ENCODE peak calls at places on chromosomes 5 and 9, in four cellular contexts. One of them, this sample, is unnamed.
A peak's percentile ranks its signal among the peaks of the same experiment; 100 is the strongest.

GRCh38 chr5:25604682-25605081 is 959.9 kb upstream of the CDH10 start:
- DNase-seq in endothelial cell of umbilical vein: no peak
- DNase-seq in foreskin fibroblast: no peak
- DNase-seq in GM23338: no peak
- DNase-seq in this sample: no peak

GRCh38 chr9:21993893-21994525 is at the start of gene CDKN2A:
- DNase-seq in endothelial cell of umbilical vein: peak; percentile 26
- DNase-seq in foreskin fibroblast: peak; percentile 75
- DNase-seq in GM23338: peak; percentile 72
- DNase-seq in this sample: peak; percentile 93

GRCh38 chr9:110579763-110580255 is 268 bp upstream of the SVEP1 start:
- DNase-seq in endothelial cell of umbilical vein: no peak
- DNase-seq in foreskin fibroblast: peak; percentile 95
- DNase-seq in GM23338: peak; percentile 60
- DNase-seq in this sample: no peak

GRCh38 chr5:68126871-68127270 is 88.7 kb upstream of the PIK3R1 start:
- DNase-seq in endothelial cell of umbilical vein: no peak
- DNase-seq in foreskin fibroblast: peak; percentile 31
- DNase-seq in GM23338: no peak
- DNase-seq in this sample: no peak

GRCh38 chr5:116068028-116068632 is 16.7 kb upstream of the COMMD10 start:
- DNase-seq in endothelial cell of umbilical vein: peak; percentile 61
- DNase-seq in foreskin fibroblast: peak; percentile 84
- DNase-seq in GM23338: peak; percentile 79
- DNase-seq in this sample: peak; percentile 91

GRCh38 chr9:133961226-133962165 is 30.6 kb downstream of the VAV2 start:
- DNase-seq in endothelial cell of umbilical vein: no peak
- DNase-seq in foreskin fibroblast: no peak
- DNase-seq in GM23338: no peak
- DNase-seq in this sample: peak; percentile 83

GRCh38 chr5:107673106-107673367 is 2.3 kb upstream of the EFNA5 start:
- DNase-seq in endothelial cell of umbilical vein: no peak
- DNase-seq in foreskin fibroblast: no peak
- DNase-seq in GM23338: no peak
- DNase-seq in this sample: no peak

GRCh38 chr5:88248743-88249540 is 19.7 kb downstream of the TMEM161B start:
- DNase-seq in endothelial cell of umbilical vein: no peak
- DNase-seq in foreskin fibroblast: no peak
- DNase-seq in GM23338: no peak
- DNase-seq in this sample: no peak

GRCh38 chr9:101527066-101527465 is 6.6 kb upstream of the RNF20 start:
- DNase-seq in endothelial cell of umbilical vein: no peak
- DNase-seq in foreskin fibroblast: no peak
- DNase-seq in GM23338: no peak
- DNase-seq in this sample: no peak

GRCh38 chr9:124934290-124934689 is 6.6 kb downstream of the GOLGA1 start:
- DNase-seq in endothelial cell of umbilical vein: peak; percentile 78
- DNase-seq in foreskin fibroblast: peak; percentile 63
- DNase-seq in GM23338: no peak
- DNase-seq in this sample: peak; percentile 50

GRCh38 chr9:134995792-134996120 is 78.0 kb upstream of the FCN1 start:
- DNase-seq in endothelial cell of umbilical vein: no peak
- DNase-seq in foreskin fibroblast: peak; percentile 21
- DNase-seq in GM23338: no peak
- DNase-seq in this sample: no peak

GRCh38 chr9:10252174-10252573 is 360.6 kb downstream of the PTPRD start:
- DNase-seq in endothelial cell of umbilical vein: peak; percentile 22
- DNase-seq in foreskin fibroblast: no peak
- DNase-seq in GM23338: no peak
- DNase-seq in this sample: no peak

GRCh38 chr5:33994845-33995244 is 10.4 kb upstream of the SLC45A2 start:
- DNase-seq in endothelial cell of umbilical vein: no peak
- DNase-seq in foreskin fibroblast: peak; percentile 80
- DNase-seq in GM23338: no peak
- DNase-seq in this sample: no peak

GRCh38 chr5:72529383-72529782 is 22.2 kb upstream of the ZNF366 start:
- DNase-seq in endothelial cell of umbilical vein: no peak
- DNase-seq in foreskin fibroblast: no peak
- DNase-seq in GM23338: peak; percentile 20
- DNase-seq in this sample: no peak

GRCh38 chr9:92850898-92851297 is 26.9 kb downstream of the ZNF484 start:
- DNase-seq in endothelial cell of umbilical vein: no peak
- DNase-seq in foreskin fibroblast: no peak
- DNase-seq in GM23338: peak; percentile 31
- DNase-seq in this sample: peak; percentile 27

GRCh38 chr9:121939643-121940042 is 153.5 kb downstream of the TTLL11 start:
- DNase-seq in endothelial cell of umbilical vein: no peak
- DNase-seq in foreskin fibroblast: no peak
- DNase-seq in GM23338: peak; percentile 33
- DNase-seq in this sample: peak; percentile 65

GRCh38 chr9:127181315-127181580 is 58.8 kb upstream of the ANGPTL2 start:
- DNase-seq in endothelial cell of umbilical vein: no peak
- DNase-seq in foreskin fibroblast: no peak
- DNase-seq in GM23338: no peak
- DNase-seq in this sample: no peak

GRCh38 chr9:33942471-33943083 is 106.1 kb downstream of the UBAP2 start:
- DNase-seq in endothelial cell of umbilical vein: peak; percentile 71
- DNase-seq in foreskin fibroblast: peak; percentile 82
- DNase-seq in GM23338: no peak
- DNase-seq in this sample: no peak

GRCh38 chr5:90518666-90519065 is 10.7 kb downstream of the LYSMD3 start:
- DNase-seq in endothelial cell of umbilical vein: peak; percentile 39
- DNase-seq in foreskin fibroblast: peak; percentile 21
- DNase-seq in GM23338: no peak
- DNase-seq in this sample: no peak

GRCh38 chr9:8351431-8351830 is 551.9 kb upstream of the DMAC1 start:
- DNase-seq in endothelial cell of umbilical vein: no peak
- DNase-seq in foreskin fibroblast: no peak
- DNase-seq in GM23338: no peak
- DNase-seq in this sample: no peak

GRCh38 chr9:72983512-72984021 is 30.7 kb upstream of the ALDH1A1 start:
- DNase-seq in endothelial cell of umbilical vein: no peak
- DNase-seq in foreskin fibroblast: peak; percentile 48
- DNase-seq in GM23338: no peak
- DNase-seq in this sample: no peak

GRCh38 chr9:96460877-96461276 is 10.9 kb downstream of the HABP4 start:
- DNase-seq in endothelial cell of umbilical vein: no peak
- DNase-seq in foreskin fibroblast: peak; percentile 77
- DNase-seq in GM23338: no peak
- DNase-seq in this sample: no peak

GRCh38 chr9:83596899-83597504 is 25.9 kb upstream of the IDNK start:
- DNase-seq in endothelial cell of umbilical vein: peak; percentile 31
- DNase-seq in foreskin fibroblast: peak; percentile 53
- DNase-seq in GM23338: peak; percentile 84
- DNase-seq in this sample: peak; percentile 82

GRCh38 chr9:72274916-72275315 is 90.1 kb downstream of the ZFAND5 start:
- DNase-seq in endothelial cell of umbilical vein: no peak
- DNase-seq in foreskin fibroblast: no peak
- DNase-seq in GM23338: no peak
- DNase-seq in this sample: no peak

GRCh38 chr5:111680737-111681413 is 76.1 kb downstream of the NREP start:
- DNase-seq in endothelial cell of umbilical vein: peak; percentile 99
- DNase-seq in foreskin fibroblast: peak; percentile 98
- DNase-seq in GM23338: no peak
- DNase-seq in this sample: no peak

GRCh38 chr9:87884578-87885459 is 2.1 kb downstream of the SPATA31E1 start:
- DNase-seq in endothelial cell of umbilical vein: no peak
- DNase-seq in foreskin fibroblast: no peak
- DNase-seq in GM23338: no peak
- DNase-seq in this sample: no peak

GRCh38 chr5:177359860-177360259 is 2.1 kb downstream of the RGS14 start:
- DNase-seq in endothelial cell of umbilical vein: no peak
- DNase-seq in foreskin fibroblast: no peak
- DNase-seq in GM23338: no peak
- DNase-seq in this sample: no peak

GRCh38 chr9:91751922-91752321 is 198.1 kb downstream of the ROR2 start:
- DNase-seq in endothelial cell of umbilical vein: no peak
- DNase-seq in foreskin fibroblast: peak; percentile 57
- DNase-seq in GM23338: no peak
- DNase-seq in this sample: no peak

GRCh38 chr9:109416135-109416706 is 81.9 kb downstream of the PTPN3 start:
- DNase-seq in endothelial cell of umbilical vein: no peak
- DNase-seq in foreskin fibroblast: no peak
- DNase-seq in GM23338: no peak
- DNase-seq in this sample: no peak

GRCh38 chr9:134502261-134503211 is 139.1 kb upstream of the COL5A1 start:
- DNase-seq in endothelial cell of umbilical vein: peak; percentile 15
- DNase-seq in foreskin fibroblast: peak; percentile 99
- DNase-seq in GM23338: no peak
- DNase-seq in this sample: no peak

GRCh38 chr5:74199005-74199404 is 441.5 kb downstream of the ENC1 start:
- DNase-seq in endothelial cell of umbilical vein: no peak
- DNase-seq in foreskin fibroblast: peak; percentile 40
- DNase-seq in GM23338: no peak
- DNase-seq in this sample: no peak

GRCh38 chr9:75889977-75890540 is 414 bp upstream of the PCSK5 start:
- DNase-seq in endothelial cell of umbilical vein: no peak
- DNase-seq in foreskin fibroblast: peak; percentile 81
- DNase-seq in GM23338: peak; percentile 33
- DNase-seq in this sample: no peak

GRCh38 chr5:174503461-174504265 is 220.7 kb upstream of the MSX2 start:
- DNase-seq in endothelial cell of umbilical vein: peak; percentile 2
- DNase-seq in foreskin fibroblast: peak; percentile 77
- DNase-seq in GM23338: no peak
- DNase-seq in this sample: no peak

GRCh38 chr5:2666081-2666480 is 85.4 kb downstream of the IRX2 start:
- DNase-seq in endothelial cell of umbilical vein: no peak
- DNase-seq in foreskin fibroblast: no peak
- DNase-seq in GM23338: peak; percentile 20
- DNase-seq in this sample: no peak

DNA sequence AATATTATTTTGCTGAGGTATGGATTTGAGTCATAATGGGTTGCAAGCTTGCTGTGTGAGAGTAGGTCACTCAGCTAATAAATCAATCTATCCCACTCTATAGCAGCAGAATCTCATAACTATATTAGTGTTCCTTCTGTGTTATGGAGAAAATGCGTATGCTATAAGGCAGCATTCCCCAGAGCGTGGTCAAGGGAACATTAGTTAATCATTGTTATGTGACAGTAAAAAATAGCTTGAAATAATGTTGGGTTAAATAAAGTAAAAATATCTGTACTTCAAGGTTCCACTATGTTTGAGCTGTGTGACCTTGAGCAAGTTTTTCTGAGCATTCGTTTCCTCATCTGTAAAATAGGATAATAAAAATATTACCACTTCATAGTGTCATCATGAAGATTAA is 7.8 kb downstream of the TRIM32 start:
- DNase-seq in endothelial cell of umbilical vein: no peak
- DNase-seq in foreskin fibroblast: no peak
- DNase-seq in GM23338: no peak
- DNase-seq in this sample: no peak
- H3K4me3 ChIP-seq in endothelial cell of umbilical vein: no peak overlapping the region
- H3K4me3 ChIP-seq in foreskin fibroblast: no peak overlapping the region
- H3K4me3 ChIP-seq in GM23338: no peak overlapping the region
- H3K4me3 ChIP-seq in this sample: no peak overlapping the region

DNA sequence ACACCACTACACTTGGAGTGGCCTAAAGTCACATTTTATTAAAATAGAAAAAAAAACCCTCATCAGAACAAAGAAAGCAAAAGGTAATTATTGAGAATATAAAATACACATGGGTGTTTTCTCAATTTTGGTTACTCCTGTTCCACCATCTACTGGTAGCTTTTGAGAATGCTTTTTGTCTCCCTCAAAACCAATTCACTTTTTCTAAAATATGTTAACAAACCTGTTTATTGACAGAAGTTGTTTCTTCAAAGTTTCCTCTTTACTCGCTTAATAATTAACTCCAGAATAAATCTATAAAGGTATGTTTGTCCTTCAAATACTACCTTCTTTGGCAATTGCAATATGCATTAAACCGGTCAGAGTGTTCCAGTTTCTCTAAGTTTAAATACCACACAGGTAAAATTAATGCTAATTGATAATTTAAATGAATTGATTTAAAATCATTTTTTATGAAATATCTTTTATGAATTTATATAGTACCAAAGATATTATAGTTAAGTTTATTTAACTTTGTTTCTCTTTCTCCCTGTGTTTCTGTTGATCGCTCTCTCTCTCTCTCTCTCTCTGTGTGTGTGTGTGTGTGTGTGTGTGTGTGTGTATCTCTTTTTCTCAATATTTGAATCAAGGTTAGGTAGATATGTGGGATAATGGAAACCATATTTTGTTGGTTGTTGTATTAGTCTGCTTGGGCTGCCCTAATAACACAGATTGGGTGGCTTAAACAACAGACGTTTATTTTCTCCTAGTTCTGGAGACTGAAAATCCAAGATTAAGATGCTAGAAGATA is 487.4 kb downstream of the PRDM9 start:
- DNase-seq in endothelial cell of umbilical vein: no peak
- DNase-seq in foreskin fibroblast: no peak
- DNase-seq in GM23338: peak; percentile 27
- DNase-seq in this sample: no peak
- H3K4me3 ChIP-seq in endothelial cell of umbilical vein: no peak overlapping the region
- H3K4me3 ChIP-seq in foreskin fibroblast: no peak overlapping the region
- H3K4me3 ChIP-seq in GM23338: no peak overlapping the region
- H3K4me3 ChIP-seq in this sample: no peak overlapping the region

GRCh38 chr5:121105921-121106320 is 641.8 kb downstream of the PRR16 start:
- DNase-seq in endothelial cell of umbilical vein: no peak
- DNase-seq in foreskin fibroblast: no peak
- DNase-seq in GM23338: no peak
- DNase-seq in this sample: no peak
- H3K4me3 ChIP-seq in endothelial cell of umbilical vein: no peak overlapping the region
- H3K4me3 ChIP-seq in foreskin fibroblast: no peak overlapping the region
- H3K4me3 ChIP-seq in GM23338: no peak overlapping the region
- H3K4me3 ChIP-seq in this sample: no peak overlapping the region

DNA sequence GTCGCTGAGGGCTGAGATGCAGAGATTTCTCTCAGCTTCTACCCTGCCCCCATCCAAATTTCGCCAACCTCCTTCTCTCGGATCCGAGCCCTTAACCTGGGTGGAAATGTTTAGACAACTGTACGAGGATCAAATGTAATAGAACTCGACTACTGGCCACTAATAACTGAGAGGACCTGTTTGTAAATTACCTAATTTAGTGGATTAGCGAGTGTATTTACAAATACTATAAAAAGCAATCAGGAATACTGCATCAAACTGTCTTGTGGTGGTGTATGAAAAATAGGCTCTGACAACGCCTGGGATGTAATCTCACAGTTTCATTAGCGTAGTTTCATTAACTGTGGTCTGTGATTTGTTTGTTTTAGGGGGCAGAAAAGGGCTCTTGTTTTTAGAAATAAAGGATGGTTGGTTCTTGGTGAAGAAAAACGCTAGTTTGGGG is 1.3 kb downstream of the SLC44A1 start:
- DNase-seq in endothelial cell of umbilical vein: peak; percentile 40
- DNase-seq in foreskin fibroblast: no peak
- DNase-seq in GM23338: no peak
- DNase-seq in this sample: no peak
- H3K4me3 ChIP-seq in endothelial cell of umbilical vein: peak overlapping the region; percentile 90
- H3K4me3 ChIP-seq in foreskin fibroblast: peak overlapping the region; percentile 74
- H3K4me3 ChIP-seq in GM23338: peak overlapping the region; percentile 84
- H3K4me3 ChIP-seq in this sample: peak overlapping the region; percentile 79

GRCh38 chr5:131272365-131273123 is 8.7 kb downstream of the CDC42SE2 start:
- DNase-seq in endothelial cell of umbilical vein: no peak
- DNase-seq in foreskin fibroblast: peak; percentile 43
- DNase-seq in GM23338: no peak
- DNase-seq in this sample: no peak
- H3K4me3 ChIP-seq in endothelial cell of umbilical vein: no peak overlapping the region
- H3K4me3 ChIP-seq in foreskin fibroblast: no peak overlapping the region
- H3K4me3 ChIP-seq in GM23338: no peak overlapping the region
- H3K4me3 ChIP-seq in this sample: peak overlapping the region; percentile 19

This sample was measured in Karpas-422.